ENCODE peak calls at places on chromosome 14, in four cellular contexts. One of them, this sample, is unnamed.

GRCh38 chr14:82755923-82756322 is 1222.3 kb upstream of the SEL1L start:
- DNase-seq in GM12878: no peak
- DNase-seq in K562: no peak
- DNase-seq in H1: no peak
- DNase-seq in this sample: no peak

GRCh38 chr14:63435838-63436237 is 107.3 kb downstream of the PPP2R5E start:
- DNase-seq in GM12878: no peak
- DNase-seq in H1: no peak
- DNase-seq in K562: no peak
- DNase-seq in this sample: no peak

GRCh38 chr14:79557309-79557708 is 654.0 kb downstream of the DIO2 start:
- DNase-seq in GM12878: no peak
- DNase-seq in H1: no peak
- DNase-seq in K562: no peak
- DNase-seq in this sample: no peak

GRCh38 chr14:24095196-24096068 is 1.3 kb downstream of the PCK2 start:
- DNase-seq in H1: no peak
- DNase-seq in K562: peak
- DNase-seq in GM12878: peak
- DNase-seq in this sample: no peak

GRCh38 chr14:73477618-73478266 is 13.0 kb upstream of the RIOX1 start:
- DNase-seq in H1: no peak
- DNase-seq in K562: no peak
- DNase-seq in GM12878: peak
- DNase-seq in this sample: no peak

GRCh38 chr14:84129028-84129427 is 1400.9 kb upstream of the FLRT2 start:
- DNase-seq in GM12878: no peak
- DNase-seq in H1: no peak
- DNase-seq in K562: no peak
- DNase-seq in this sample: no peak

GRCh38 chr14:89849931-89850330 is 104.6 kb downstream of the EFCAB11 start:
- DNase-seq in K562: no peak
- DNase-seq in H1: no peak
- DNase-seq in GM12878: no peak
- DNase-seq in this sample: no peak

GRCh38 chr14:103144085-103144484 is 20.8 kb downstream of the TNFAIP2 start:
- DNase-seq in H1: no peak
- DNase-seq in K562: no peak
- DNase-seq in GM12878: no peak
- DNase-seq in this sample: no peak

GRCh38 chr14:57714487-57714899 is 151.4 kb downstream of the SLC35F4 start:
- DNase-seq in H1: no peak
- DNase-seq in GM12878: no peak
- DNase-seq in K562: no peak
- DNase-seq in this sample: no peak

GRCh38 chr14:99274346-99275221 is 2.6 kb upstream of the BCL11B start:
- DNase-seq in H1: peak
- DNase-seq in GM12878: no peak
- DNase-seq in K562: peak
- DNase-seq in this sample: peak

GRCh38 chr14:59847711-59848110 is 22.9 kb downstream of the RTN1 start:
- DNase-seq in GM12878: no peak
- DNase-seq in H1: no peak
- DNase-seq in K562: no peak
- DNase-seq in this sample: no peak

GRCh38 chr14:74245292-74245691 is 6.0 kb downstream of the VSX2 start:
- DNase-seq in GM12878: no peak
- DNase-seq in K562: no peak
- DNase-seq in H1: no peak
- DNase-seq in this sample: no peak

GRCh38 chr14:50110323-50111037 is 5.9 kb downstream of the VCPKMT start:
- DNase-seq in K562: no peak
- DNase-seq in H1: no peak
- DNase-seq in GM12878: no peak
- DNase-seq in this sample: no peak

GRCh38 chr14:97412933-97413574 is 615.9 kb downstream of the VRK1 start:
- DNase-seq in H1: no peak
- DNase-seq in K562: no peak
- DNase-seq in GM12878: no peak
- DNase-seq in this sample: no peak

GRCh38 chr14:28766505-28767238 is at the start of gene FOXG1:
- DNase-seq in K562: peak
- DNase-seq in GM12878: no peak
- DNase-seq in H1: no peak
- DNase-seq in this sample: no peak

GRCh38 chr14:92540472-92541048 is 27.0 kb downstream of the RIN3 start:
- DNase-seq in H1: no peak
- DNase-seq in K562: no peak
- DNase-seq in GM12878: no peak
- DNase-seq in this sample: peak

GRCh38 chr14:92729632-92730358 is 18.6 kb downstream of the LGMN start:
- DNase-seq in K562: no peak
- DNase-seq in GM12878: no peak
- DNase-seq in H1: no peak
- DNase-seq in this sample: no peak

GRCh38 chr14:70836946-70837345 is 27.6 kb upstream of the MAP3K9 start:
- DNase-seq in H1: no peak
- DNase-seq in K562: no peak
- DNase-seq in GM12878: no peak
- DNase-seq in this sample: no peak

GRCh38 chr14:96088131-96088880 is 49.1 kb downstream of the C14orf132 start:
- DNase-seq in K562: no peak
- DNase-seq in H1: no peak
- DNase-seq in GM12878: no peak
- DNase-seq in this sample: no peak

GRCh38 chr14:96085369-96085768 is 46.2 kb downstream of the C14orf132 start:
- DNase-seq in GM12878: no peak
- DNase-seq in K562: no peak
- DNase-seq in H1: no peak
- DNase-seq in this sample: no peak

GRCh38 chr14:96086032-96086431 is 46.9 kb downstream of the C14orf132 start:
- DNase-seq in GM12878: no peak
- DNase-seq in K562: no peak
- DNase-seq in H1: no peak
- DNase-seq in this sample: no peak

GRCh38 chr14:96084796-96085195 is 45.6 kb downstream of the C14orf132 start:
- DNase-seq in H1: no peak
- DNase-seq in GM12878: no peak
- DNase-seq in K562: no peak
- DNase-seq in this sample: no peak

DNA sequence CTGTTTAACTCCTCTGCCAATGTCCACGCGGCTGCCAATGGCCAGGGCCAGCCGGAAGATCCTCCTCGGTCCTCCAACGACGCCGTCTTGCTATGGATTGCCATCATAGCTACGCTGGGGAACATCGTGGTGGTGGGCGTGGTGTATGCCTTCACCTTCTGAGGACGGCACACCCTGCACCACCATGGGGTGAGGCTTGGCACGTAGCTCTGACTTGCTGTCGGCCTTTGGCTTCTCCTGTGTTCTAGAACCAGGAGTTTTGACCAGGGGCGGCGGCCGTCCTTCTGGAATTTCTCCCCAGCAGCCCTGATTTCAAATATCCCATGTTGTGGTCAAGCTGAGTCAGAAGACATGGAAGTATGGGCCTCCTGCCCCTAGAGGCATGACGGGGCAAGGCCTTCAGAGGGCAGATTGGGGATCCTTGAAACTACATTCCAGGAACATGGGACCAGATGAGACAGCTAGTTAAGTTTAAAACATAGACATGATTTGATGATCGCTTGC is 47.5 kb downstream of the C14orf132 start:
- DNase-seq in H1: no peak
- DNase-seq in GM12878: no peak
- DNase-seq in K562: no peak
- DNase-seq in this sample: no peak
- TF ChIP-seq EGR1 in H1: no peak
- TF ChIP-seq EGR1 in GM12878: no peak
- TF ChIP-seq EGR1 in K562: no peak
- TF ChIP-seq EGR1 in this sample: no peak

DNA sequence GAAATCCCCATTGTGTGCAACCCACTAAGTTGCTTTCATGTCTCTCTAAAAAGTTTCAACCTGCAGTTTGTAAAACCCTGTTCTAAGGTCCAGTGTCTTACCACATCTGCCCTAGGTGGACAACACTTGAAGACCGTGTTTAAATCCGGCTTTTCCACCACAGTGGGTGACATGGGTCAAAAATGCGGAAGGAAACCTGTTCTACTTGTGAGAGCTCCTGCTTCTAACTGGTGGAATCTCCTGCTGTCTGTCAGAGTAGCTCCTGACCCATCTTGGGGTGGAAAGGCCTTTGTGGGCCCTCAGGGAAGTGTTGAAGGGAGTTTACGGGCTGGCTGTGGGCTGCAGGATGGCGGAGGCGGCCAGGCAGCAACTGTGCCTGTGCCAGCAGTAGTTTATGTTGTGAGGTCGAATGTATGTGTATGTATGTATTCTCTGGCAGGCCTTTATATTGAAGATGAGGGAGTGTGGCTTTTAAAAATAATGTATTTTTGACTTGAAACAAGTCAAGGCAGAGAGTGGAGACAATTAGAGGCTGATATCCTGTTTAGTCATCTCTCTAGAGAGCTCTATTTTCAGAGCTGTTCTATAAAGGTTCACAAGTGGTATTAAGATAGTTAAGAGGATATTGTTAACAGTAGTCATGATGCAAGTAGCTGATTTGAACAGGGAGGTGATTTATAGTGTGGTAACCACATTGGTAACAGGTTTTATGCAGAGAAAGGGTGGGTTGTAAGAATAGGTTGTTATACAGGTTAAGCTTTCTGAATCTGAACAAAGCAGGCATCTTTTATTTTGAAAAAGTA is 67.0 kb downstream of the PRKCH start:
- DNase-seq in K562: no peak
- DNase-seq in H1: no peak
- DNase-seq in GM12878: peak
- DNase-seq in this sample: peak
- TF ChIP-seq ZNF274 in K562: no peak
- TF ChIP-seq ZNF274 in H1: no peak
- TF ChIP-seq ZNF274 in GM12878: no peak
- TF ChIP-seq ZNF274 in this sample: no peak

GRCh38 chr14:104196461-104197180 is 58.2 kb downstream of the KIF26A start:
- DNase-seq in K562: no peak
- DNase-seq in GM12878: no peak
- DNase-seq in H1: no peak
- DNase-seq in this sample: no peak
- H3K9ac ChIP-seq in K562: no peak
- H3K9ac ChIP-seq in GM12878: no peak
- H3K9ac ChIP-seq in H1: no peak
- H3K9ac ChIP-seq in this sample: no peak

GRCh38 chr14:35963209-35963608 is 137.1 kb downstream of the BRMS1L start:
- DNase-seq in GM12878: no peak
- DNase-seq in K562: peak
- DNase-seq in H1: no peak
- DNase-seq in this sample: peak
- TF ChIP-seq EGR1 in GM12878: no peak
- TF ChIP-seq EGR1 in K562: no peak
- TF ChIP-seq EGR1 in H1: no peak
- TF ChIP-seq EGR1 in this sample: no peak

GRCh38 chr14:100387450-100387849 is 64.3 kb downstream of the SLC25A47 start:
- DNase-seq in K562: no peak
- DNase-seq in GM12878: no peak
- DNase-seq in H1: no peak
- DNase-seq in this sample: no peak
- TF ChIP-seq ZNF274 in K562: no peak
- TF ChIP-seq ZNF274 in GM12878: no peak
- TF ChIP-seq ZNF274 in H1: no peak
- TF ChIP-seq ZNF274 in this sample: no peak

DNA sequence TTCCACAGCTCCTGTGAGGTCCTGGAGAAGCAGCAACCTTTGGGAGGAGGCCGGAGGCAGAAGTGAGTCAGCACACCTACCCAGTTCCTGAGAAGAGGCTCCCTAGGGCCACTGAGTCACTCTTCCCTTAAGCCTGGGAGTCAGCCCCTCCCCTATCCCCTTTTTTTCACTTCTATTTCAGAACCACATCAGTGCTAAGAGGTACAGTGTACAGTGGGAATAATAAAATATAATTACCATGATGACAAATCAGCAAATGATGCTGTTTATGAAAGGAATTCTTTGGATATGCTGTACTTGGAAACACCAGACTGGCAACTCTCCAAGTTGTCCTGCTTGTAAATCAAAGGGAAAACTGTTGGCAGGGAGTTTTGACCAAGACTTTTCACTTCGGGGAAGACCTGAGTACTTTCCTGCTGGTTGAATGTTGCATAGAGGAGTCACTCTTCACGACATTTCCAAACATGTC is 7.8 kb upstream of the TBPL2 start:
- DNase-seq in K562: peak
- DNase-seq in GM12878: no peak
- DNase-seq in H1: no peak
- DNase-seq in this sample: peak
- H3K9ac ChIP-seq in K562: no peak
- H3K9ac ChIP-seq in GM12878: no peak
- H3K9ac ChIP-seq in H1: no peak
- H3K9ac ChIP-seq in this sample: peak

This sample was measured in HCT116.